ENCODE peak calls at places on chromosomes 5 and 9, in eight cellular contexts. L, K, Q, O, R, M, N and F are unnamed samples.

GRCh38 chr5:23352437-23352836 is 155.0 kb upstream of the PRDM9 start:
- DNase-seq in Q (no peak), L (no peak), O (no peak), N (peak; percentile 80), M (no peak), K (no peak), R (no peak), F (no peak)

GRCh38 chr5:93794954-93795353 is 53.6 kb upstream of the POU5F2 start:
- DNase-seq in K (no peak), N (peak; percentile 56), O (no peak), R (no peak), Q (peak; percentile 12), M (no peak), L (no peak), F (no peak)

GRCh38 chr5:3386676-3387075 is 209.0 kb upstream of the IRX1 start:
- DNase-seq in R (no peak), M (no peak), N (no peak), Q (no peak), K (no peak), L (no peak), O (no peak), F (no peak)

GRCh38 chr5:34699155-34700077 is 43.3 kb downstream of the RAI14 start:
- DNase-seq in M (no peak), R (no peak), Q (no peak), K (peak; percentile 56), N (peak; percentile 79), L (no peak), O (no peak), F (no peak)

GRCh38 chr5:132776077-132776931 is 735 bp downstream of the SEPTIN8 start:
- DNase-seq in M (no peak), K (peak; percentile 37), R (peak; percentile 48), N (peak; percentile 71), Q (no peak), L (no peak), O (no peak), F (peak; percentile 63)

GRCh38 chr5:141135030-141135717 is at the start of gene PCDHB5:
- DNase-seq in Q (no peak), N (peak; percentile 91), R (peak; percentile 26), M (peak; percentile 5), O (no peak), L (peak; percentile 4), K (peak; percentile 62), F (no peak)

GRCh38 chr5:57774439-57774838 is 291.8 kb upstream of the ACTBL2 start:
- DNase-seq in M (no peak), L (no peak), O (no peak), K (no peak), Q (no peak), R (no peak), N (no peak), F (no peak)

GRCh38 chr9:137787786-137788505 is 89.6 kb upstream of the CACNA1B start:
- DNase-seq in L (no peak), N (no peak), O (peak; percentile 53), K (no peak), Q (no peak), R (no peak), M (no peak), F (peak; percentile 35)

GRCh38 chr9:134640491-134641172 is 971 bp upstream of the COL5A1 start:
- DNase-seq in O (no peak), N (peak; percentile 86), Q (no peak), L (no peak), K (no peak), M (no peak), R (no peak), F (no peak)

GRCh38 chr9:272251-273213 is 57.9 kb downstream of the DOCK8 start:
- DNase-seq in O (no peak), M (no peak), K (no peak), R (no peak), L (peak; percentile 82), N (no peak), Q (no peak), F (no peak)

GRCh38 chr5:65163698-65164097 is 318.0 kb downstream of the ADAMTS6 start:
- DNase-seq in M (peak; percentile 85), O (no peak), K (no peak), Q (no peak), R (no peak), N (no peak), L (no peak), F (peak; percentile 68)

GRCh38 chr5:34914671-34915138 is 599 bp downstream of the RAD1 start:
- DNase-seq in L (no peak), R (peak; percentile 17), M (peak; percentile 52), K (peak; percentile 31), O (peak; percentile 67), N (no peak), Q (peak; percentile 71), F (peak; percentile 70)

GRCh38 chr5:160923927-160924705 is 72.1 kb upstream of the ATP10B start:
- DNase-seq in R (no peak), O (no peak), L (no peak), N (peak; percentile 86), M (no peak), K (peak; percentile 96), Q (no peak), F (no peak)

GRCh38 chr9:110635589-110635988 is 33.0 kb upstream of the MUSK start:
- DNase-seq in N (no peak), K (no peak), M (no peak), R (no peak), L (no peak), Q (no peak), O (no peak), F (no peak)

GRCh38 chr5:131386779-131387178 is 122.9 kb downstream of the CDC42SE2 start:
- DNase-seq in M (no peak), O (no peak), Q (no peak), R (no peak), K (no peak), L (no peak), N (no peak), F (no peak)

GRCh38 chr5:84816746-84817547 is 432.3 kb upstream of the EDIL3 start:
- DNase-seq in N (no peak), M (no peak), Q (no peak), O (no peak), L (no peak), R (no peak), K (no peak), F (no peak)

GRCh38 chr9:117744856-117745389 is 40.7 kb downstream of the TLR4 start:
- DNase-seq in K (no peak), L (no peak), R (no peak), Q (no peak), N (no peak), M (no peak), O (peak; percentile 60), F (no peak)

DNA sequence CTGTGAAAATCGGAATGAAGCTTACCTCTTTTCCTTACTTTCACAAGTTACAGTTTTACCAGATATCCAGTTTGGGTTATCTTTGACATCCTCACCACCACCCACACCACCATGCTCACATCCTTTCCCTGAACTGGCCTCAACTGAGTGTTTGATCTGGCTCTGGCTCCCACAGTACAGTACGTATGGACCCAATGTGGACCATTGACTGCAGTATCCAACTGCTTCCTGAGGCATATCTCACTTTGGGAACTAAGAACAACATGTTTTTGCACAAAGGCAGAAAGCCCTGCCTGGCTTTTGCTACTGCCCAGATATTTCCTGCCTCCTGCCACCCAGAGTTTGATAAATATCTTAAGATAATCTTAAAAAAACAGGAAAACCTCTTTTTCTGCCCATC is 1232.0 kb upstream of the CDH18 start:
- DNase-seq in N (no peak), K (no peak), O (no peak), Q (no peak), R (no peak), M (no peak), L (no peak), F (no peak)
- H3K4me3 ChIP-seq in N (no peak overlapping the region), K (no peak overlapping the region), O (no peak overlapping the region), Q (no peak overlapping the region), R (no peak overlapping the region), M (no peak overlapping the region), L (no peak overlapping the region), F (no peak overlapping the region)

DNA sequence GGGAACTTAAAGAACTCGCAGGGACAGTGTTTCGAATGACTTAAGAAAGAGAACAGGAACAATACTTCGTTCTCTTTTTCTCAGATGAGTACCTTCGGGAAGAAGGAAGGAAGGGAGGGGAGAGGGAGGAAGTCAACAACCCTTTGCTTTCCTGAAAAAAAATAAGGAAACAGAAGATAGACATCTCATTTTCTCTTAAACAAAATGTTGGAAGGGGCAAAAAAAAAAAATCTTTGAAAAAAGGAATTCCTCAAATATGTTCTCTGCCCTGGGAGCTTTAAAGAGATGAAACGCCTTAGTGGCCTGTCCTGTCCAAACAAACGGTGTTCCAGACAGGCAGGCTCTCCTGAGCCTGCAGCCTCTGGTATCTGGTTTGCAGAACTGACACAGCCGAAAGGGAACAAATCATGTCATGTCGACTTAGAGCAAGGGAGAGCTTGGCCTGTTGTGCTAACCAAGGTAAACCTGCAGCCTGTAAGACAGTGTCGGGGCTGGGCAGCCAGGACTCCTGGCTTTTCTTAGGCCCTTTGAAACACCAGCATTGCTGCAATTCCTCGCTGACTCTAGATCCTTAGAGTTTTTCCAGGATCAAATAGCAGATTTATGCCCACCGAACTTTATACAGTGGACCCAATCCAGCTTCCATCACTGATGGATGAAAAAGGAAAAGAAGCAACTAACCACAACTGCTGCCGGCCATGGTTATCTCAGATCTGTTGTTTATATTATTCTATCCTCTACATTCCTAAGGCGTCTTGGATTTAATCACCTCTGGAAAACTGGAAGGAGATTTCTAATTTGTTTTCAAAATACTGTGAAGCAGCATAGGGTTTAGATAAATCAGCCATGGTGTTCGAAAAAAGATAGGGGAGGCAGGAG is at the start of gene ZNF366:
- DNase-seq in Q (no peak), M (no peak), R (no peak), L (no peak), N (no peak), K (no peak), O (no peak), F (no peak)
- H3K4me3 ChIP-seq in Q (no peak within 1 kb of the TSS), M (no peak within 1 kb of the TSS), R (no peak within 1 kb of the TSS), L (no peak within 1 kb of the TSS), N (no peak within 1 kb of the TSS), K (no peak within 1 kb of the TSS), O (peak within 1 kb of the TSS; percentile 41), F (no peak within 1 kb of the TSS)

GRCh38 chr5:169746147-169746694 is 109.1 kb downstream of the DOCK2 start:
- DNase-seq in R (no peak), K (no peak), L (no peak), Q (no peak), O (no peak), M (no peak), N (peak; percentile 69), F (no peak)
- H3K4me3 ChIP-seq in R (no peak overlapping the region), K (no peak overlapping the region), L (no peak overlapping the region), Q (no peak overlapping the region), O (no peak overlapping the region), M (no peak overlapping the region), N (peak overlapping the region; percentile 6), F (no peak overlapping the region)

GRCh38 chr9:5617749-5618148 is 11.2 kb upstream of the RIC1 start:
- DNase-seq in L (no peak), R (no peak), K (no peak), N (no peak), M (no peak), Q (no peak), O (no peak), F (no peak)
- H3K4me3 ChIP-seq in L (no peak overlapping the region), R (no peak overlapping the region), K (no peak overlapping the region), N (no peak overlapping the region), M (no peak overlapping the region), Q (no peak overlapping the region), O (no peak overlapping the region), F (no peak overlapping the region)

GRCh38 chr5:173302546-173303155 is 25.6 kb downstream of the STC2 start:
- DNase-seq in K (peak; percentile 50), N (peak; percentile 72), R (peak; percentile 69), L (no peak), O (no peak), M (peak; percentile 79), Q (no peak), F (no peak)
- H3K4me3 ChIP-seq in K (no peak overlapping the region), N (no peak overlapping the region), R (no peak overlapping the region), L (no peak overlapping the region), O (no peak overlapping the region), M (no peak overlapping the region), Q (no peak overlapping the region), F (no peak overlapping the region)